ENCODE peak calls at places on chromosomes 3 and 15, in nine cellular contexts. M is IMR-90, V is A549, F is tibial artery, T is left ventricle myocardium inferior, J is transverse colon, K is mesenchymal stem cell, P is neural progenitor cell, A is fibroblast of lung. L is an unnamed sample.

GRCh38 chr3:100797921-100798491 is 88.7 kb downstream of the TFG start:
- DNase-seq in F (no peak), M (peak; percentile 43), P (no peak), V (no peak), A (peak; percentile 38), J (no peak), K (peak; percentile 15), T (no peak), L (no peak)

GRCh38 chr3:46276497-46277099 is 34.3 kb downstream of the CCR3 start:
- DNase-seq in A (no peak), M (no peak), V (peak; percentile 5), T (peak; percentile 50), K (peak; percentile 5), F (no peak), P (peak; percentile 44), J (peak; percentile 85), L (peak; percentile 67)

GRCh38 chr3:45007091-45007490 is 19.0 kb upstream of the CLEC3B start:
- DNase-seq in A (no peak), T (no peak), P (no peak), V (no peak), M (no peak), F (no peak), K (no peak), J (no peak), L (no peak)

GRCh38 chr15:42371125-42371524 is 11.8 kb downstream of the CAPN3 start:
- DNase-seq in A (no peak), T (no peak), M (peak; percentile 37), K (peak; percentile 35), J (no peak), F (no peak), P (no peak), V (no peak), L (no peak)

GRCh38 chr3:47266709-47267489 is 15.7 kb downstream of the KIF9 start:
- DNase-seq in P (no peak), K (peak; percentile 95), T (peak; percentile 88), J (peak; percentile 63), A (peak; percentile 94), V (no peak), M (peak; percentile 96), F (peak; percentile 70), L (peak; percentile 72)

GRCh38 chr3:25536668-25537331 is 108.7 kb downstream of the RARB start:
- DNase-seq in M (no peak), P (no peak), T (no peak), K (no peak), J (no peak), F (no peak), V (no peak), A (no peak), L (peak; percentile 19)

GRCh38 chr3:127822836-127823589 is 698 bp upstream of the MGLL start:
- DNase-seq in T (peak; percentile 73), F (peak; percentile 89), V (no peak), M (peak; percentile 33), J (peak; percentile 82), K (peak; percentile 18), P (peak; percentile 66), A (peak; percentile 35), L (peak; percentile 64)

GRCh38 chr3:151903501-151903991 is 30.1 kb downstream of the SUCNR1 start:
- DNase-seq in A (peak; percentile 93), J (no peak), F (no peak), K (peak; percentile 97), P (no peak), V (no peak), T (no peak), M (peak; percentile 93), L (peak; percentile 12)

GRCh38 chr15:32817570-32817969 is 99.8 kb downstream of the GREM1 start:
- DNase-seq in V (no peak), M (no peak), A (no peak), J (no peak), F (no peak), P (no peak), T (no peak), K (no peak), L (no peak)

GRCh38 chr3:27521179-27521871 is 37.1 kb upstream of the SLC4A7 start:
- DNase-seq in P (no peak), K (peak; percentile 91), J (no peak), M (peak; percentile 95), A (peak; percentile 91), T (no peak), F (no peak), V (peak; percentile 77), L (peak; percentile 58)

GRCh38 chr3:10839167-10839566 is 23.1 kb downstream of the SLC6A11 start:
- DNase-seq in V (no peak), A (no peak), P (no peak), F (no peak), J (no peak), M (no peak), K (no peak), T (no peak), L (no peak)

GRCh38 chr15:87777054-87777498 is 479.5 kb downstream of the NTRK3 start:
- DNase-seq in M (peak; percentile 95), K (peak; percentile 91), V (no peak), F (peak; percentile 79), T (no peak), P (no peak), J (no peak), A (peak; percentile 92), L (no peak)

GRCh38 chr15:89396723-89397652 is 62.4 kb upstream of the POLG start:
- DNase-seq in V (no peak), F (no peak), P (peak; percentile 28), K (no peak), J (no peak), A (no peak), T (no peak), M (no peak), L (no peak)

GRCh38 chr15:48505067-48505466 is 140.4 kb downstream of the FBN1 start:
- DNase-seq in K (no peak), P (no peak), A (no peak), J (no peak), V (no peak), F (no peak), M (no peak), T (no peak), L (no peak)

GRCh38 chr15:67006089-67007065 is 59.0 kb upstream of the SMAD3 start:
- DNase-seq in V (no peak), T (no peak), J (no peak), F (no peak), P (no peak), M (peak; percentile 36), K (peak; percentile 43), A (no peak), L (no peak)

GRCh38 chr15:62932436-62932835 is 110.1 kb upstream of the TPM1 start:
- DNase-seq in K (peak; percentile 50), J (no peak), P (no peak), V (no peak), M (peak; percentile 95), F (no peak), A (peak; percentile 97), T (no peak), L (no peak)

GRCh38 chr3:126212629-126213375 is 32.4 kb upstream of the ALDH1L1 start:
- DNase-seq in M (peak; percentile 12), A (peak; percentile 67), F (peak; percentile 72), P (peak; percentile 93), J (peak; percentile 15), K (peak; percentile 66), T (peak; percentile 59), V (peak; percentile 21), L (peak; percentile 71)

GRCh38 chr15:20348900-20349773 is 192.5 kb downstream of the GOLGA6L6 start:
- DNase-seq in J (no peak), M (no peak), F (peak; percentile 69), T (no peak), A (no peak), P (no peak), K (no peak), V (no peak), L (peak; percentile 48)

GRCh38 chr15:70701891-70702568 is 61.3 kb downstream of the UACA start:
- DNase-seq in T (no peak), J (no peak), A (peak; percentile 79), F (no peak), V (peak; percentile 37), P (no peak), M (peak; percentile 76), K (peak; percentile 87), L (peak; percentile 38)

GRCh38 chr3:14879161-14879888 is 60.6 kb downstream of the FGD5 start:
- DNase-seq in M (no peak), V (no peak), K (no peak), A (no peak), J (peak; percentile 64), P (no peak), F (peak; percentile 54), T (peak; percentile 39), L (peak; percentile 30)

GRCh38 chr15:55434989-55435825 is 26.9 kb downstream of the PIERCE2 start:
- DNase-seq in F (no peak), V (peak; percentile 64), P (peak; percentile 64), A (peak; percentile 49), K (peak; percentile 65), M (peak; percentile 64), T (no peak), J (no peak), L (peak; percentile 70)

GRCh38 chr3:62587579-62588031 is 214.3 kb upstream of the FEZF2 start:
- DNase-seq in A (peak; percentile 99), J (no peak), F (no peak), K (peak; percentile 84), P (no peak), V (no peak), T (no peak), M (peak; percentile 91), L (peak; percentile 26)

GRCh38 chr3:53238051-53238850 is 17.6 kb downstream of the TKT start:
- DNase-seq in K (peak; percentile 93), A (peak; percentile 98), T (no peak), V (peak; percentile 86), J (peak; percentile 51), M (peak; percentile 97), P (no peak), F (no peak), L (peak; percentile 75)
- H3K4me1 ChIP-seq in K (peaks cover 72% of the 10 kb centered on the region), A (peaks cover 24% of the 10 kb centered on the region), T (peaks cover 62% of the 10 kb centered on the region), V (peaks cover 97% of the 10 kb centered on the region), J (peaks cover 14% of the 10 kb centered on the region), M (peaks cover 32% of the 10 kb centered on the region), P (peaks cover 8% of the 10 kb centered on the region), F (no peaks in the 10 kb centered on the region), L (peaks cover 18% of the 10 kb centered on the region)

GRCh38 chr3:136954246-136954645 is 3.5 kb upstream of the IL20RB start:
- DNase-seq in M (no peak), F (no peak), V (no peak), T (no peak), A (peak; percentile 46), J (no peak), K (peak; percentile 57), P (no peak), L (no peak)
- H3K27ac ChIP-seq in M (peak overlapping the region; percentile 32), F (no peak overlapping the region), V (no peak overlapping the region), T (no peak overlapping the region), A (no peak overlapping the region), J (peak overlapping the region; percentile 60), K (no peak overlapping the region), P (no peak overlapping the region), L (peak overlapping the region; percentile 91)

GRCh38 chr15:24747376-24747775 is 71.8 kb downstream of the NPAP1 start:
- DNase-seq in T (no peak), V (no peak), F (no peak), K (no peak), P (no peak), J (no peak), M (no peak), A (no peak), L (no peak)
- H3K9me3 ChIP-seq in T (peaks cover 19% of the 10 kb centered on the region), V (peaks cover 7% of the 10 kb centered on the region), F (no peaks in the 10 kb centered on the region), K (peaks cover 14% of the 10 kb centered on the region), P (no peaks in the 10 kb centered on the region), J (no peaks in the 10 kb centered on the region), M (peaks cover 8% of the 10 kb centered on the region), A (no peaks in the 10 kb centered on the region), L (no peaks in the 10 kb centered on the region)

DNA sequence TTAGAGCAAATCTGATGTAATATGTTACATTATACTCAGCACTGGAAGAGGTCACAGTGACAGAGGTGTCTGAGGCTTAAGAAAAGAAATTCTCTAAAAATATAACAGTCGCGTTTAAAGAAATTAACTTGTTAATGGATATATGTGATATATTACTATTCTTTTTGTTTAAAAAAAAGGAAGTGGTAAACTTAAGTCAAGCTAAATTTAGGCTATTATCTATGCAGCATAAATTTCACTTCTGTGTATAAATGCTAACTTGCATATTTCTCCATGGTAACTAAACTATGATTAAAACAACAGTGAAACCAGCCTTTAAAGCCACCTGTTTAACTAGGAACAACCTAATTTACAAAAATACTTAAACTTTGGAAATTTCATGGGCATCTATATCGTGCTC is 191.3 kb downstream of the FOXP1 start:
- DNase-seq in A (no peak), T (no peak), F (no peak), M (no peak), J (no peak), V (no peak), K (no peak), P (no peak), L (no peak)
- H3K4me1 ChIP-seq in A (peaks cover 10% of the 10 kb centered on the region), T (peaks cover 46% of the 10 kb centered on the region), F (no peaks in the 10 kb centered on the region), M (peaks cover 9% of the 10 kb centered on the region), J (peaks cover 13% of the 10 kb centered on the region), V (peaks cover 44% of the 10 kb centered on the region), K (peaks cover 4% of the 10 kb centered on the region), P (peaks cover 14% of the 10 kb centered on the region), L (peaks cover 19% of the 10 kb centered on the region)

L was measured in hepatocyte.